ENCODE peak calls at places on chromosomes 2 and 18, in seven cellular contexts. H, C, Q, P, O, K and L are unnamed samples.

GRCh38 chr2:56040189-56040588 is 116.6 kb upstream of the EFEMP1 start:
- DNase-seq in H (no peak), C (no peak), Q (peak), P (no peak), O (no peak), K (no peak), L (no peak)

GRCh38 chr2:210895132-210895531 is 338.7 kb downstream of the CPS1 start:
- DNase-seq in H (no peak), C (no peak), Q (no peak), P (no peak), O (no peak), K (no peak), L (no peak)

GRCh38 chr18:41150316-41150715 is 804.7 kb upstream of the PIK3C3 start:
- DNase-seq in H (no peak), C (no peak), Q (peak), P (no peak), O (no peak), K (no peak), L (no peak)

GRCh38 chr2:143936758-143937562 is 583.0 kb downstream of the ZEB2 start:
- DNase-seq in H (no peak), C (peak), Q (peak), P (peak), O (peak), K (peak), L (peak)

GRCh38 chr2:205139822-205140612 is 542.3 kb upstream of the NRP2 start:
- DNase-seq in H (no peak), C (no peak), Q (peak), P (no peak), O (no peak), K (no peak), L (no peak)

GRCh38 chr18:31040982-31041345 is 1.6 kb downstream of the DSC3 start:
- DNase-seq in H (no peak), C (no peak), Q (no peak), P (no peak), O (no peak), K (no peak), L (no peak)

GRCh38 chr2:85390941-85391669 is 19.1 kb downstream of the CAPG start:
- DNase-seq in H (peak), C (peak), Q (peak), P (peak), O (peak), K (peak), L (peak)

GRCh38 chr18:79509536-79509930 is 113.8 kb downstream of the NFATC1 start:
- DNase-seq in H (no peak), C (no peak), Q (no peak), P (no peak), O (no peak), K (no peak), L (peak)

GRCh38 chr2:36889782-36890181 is 76.6 kb downstream of the STRN start:
- DNase-seq in H (no peak), C (no peak), Q (no peak), P (no peak), O (no peak), K (no peak), L (no peak)

GRCh38 chr2:27737676-27738348 is 33.7 kb upstream of the MRPL33 start:
- DNase-seq in H (no peak), C (peak), Q (no peak), P (peak), O (no peak), K (no peak), L (no peak)

GRCh38 chr2:97781981-97782380 is 68.6 kb downstream of the ZAP70 start:
- DNase-seq in H (no peak), C (peak), Q (peak), P (peak), O (no peak), K (no peak), L (no peak)

GRCh38 chr18:56538756-56539155 is 99.6 kb downstream of the TXNL1 start:
- DNase-seq in H (no peak), C (no peak), Q (no peak), P (no peak), O (no peak), K (no peak), L (no peak)

GRCh38 chr2:135985826-135986393 is 484 bp upstream of the DARS1 start:
- DNase-seq in H (peak), C (no peak), Q (no peak), P (no peak), O (peak), K (no peak), L (no peak)